ENCODE peak calls at places on chromosomes 11 and 22, in four cellular contexts. One of them, this sample, is unnamed.

GRCh38 chr11:82858556-82859091 is 41.6 kb downstream of the PRCP start:
- DNase-seq in epithelial cell of proximal tubule: peak; percentile 30
- DNase-seq in heart right ventricle: no peak
- DNase-seq in left ventricle myocardium inferior: no peak
- DNase-seq in this sample: no peak

GRCh38 chr11:20158597-20159257 is 1.5 kb downstream of the DBX1 start:
- DNase-seq in epithelial cell of proximal tubule: no peak
- DNase-seq in heart right ventricle: peak; percentile 57
- DNase-seq in left ventricle myocardium inferior: peak; percentile 42
- DNase-seq in this sample: no peak

GRCh38 chr22:25137577-25138525 is 61.8 kb upstream of the CRYBB3 start:
- DNase-seq in epithelial cell of proximal tubule: no peak
- DNase-seq in heart right ventricle: no peak
- DNase-seq in left ventricle myocardium inferior: no peak
- DNase-seq in this sample: no peak

GRCh38 chr11:86660011-86660595 is 12.3 kb downstream of the ME3 start:
- DNase-seq in epithelial cell of proximal tubule: no peak
- DNase-seq in heart right ventricle: no peak
- DNase-seq in left ventricle myocardium inferior: no peak
- DNase-seq in this sample: no peak

GRCh38 chr11:131745405-131745804 is 375.0 kb downstream of the NTM start:
- DNase-seq in epithelial cell of proximal tubule: no peak
- DNase-seq in heart right ventricle: no peak
- DNase-seq in left ventricle myocardium inferior: no peak
- DNase-seq in this sample: no peak

GRCh38 chr11:61445535-61445934 is 15.6 kb downstream of the SDHAF2 start:
- DNase-seq in epithelial cell of proximal tubule: no peak
- DNase-seq in heart right ventricle: no peak
- DNase-seq in left ventricle myocardium inferior: no peak
- DNase-seq in this sample: no peak

GRCh38 chr11:2135018-2135569 is 4.1 kb downstream of the IGF2 start:
- DNase-seq in epithelial cell of proximal tubule: no peak
- DNase-seq in heart right ventricle: no peak
- DNase-seq in left ventricle myocardium inferior: peak; percentile 9
- DNase-seq in this sample: no peak

GRCh38 chr11:118304809-118305248 is 299 bp downstream of the CD3E start:
- DNase-seq in epithelial cell of proximal tubule: no peak
- DNase-seq in heart right ventricle: no peak
- DNase-seq in left ventricle myocardium inferior: no peak
- DNase-seq in this sample: no peak

GRCh38 chr11:44505591-44506054 is 59.8 kb upstream of the CD82 start:
- DNase-seq in epithelial cell of proximal tubule: no peak
- DNase-seq in heart right ventricle: no peak
- DNase-seq in left ventricle myocardium inferior: no peak
- DNase-seq in this sample: no peak

GRCh38 chr22:20258584-20259335 is 9.4 kb downstream of the RTN4R start:
- DNase-seq in epithelial cell of proximal tubule: no peak
- DNase-seq in heart right ventricle: no peak
- DNase-seq in left ventricle myocardium inferior: no peak
- DNase-seq in this sample: no peak
- TF ChIP-seq CTCF in epithelial cell of proximal tubule: peak; percentile 44
- TF ChIP-seq CTCF in heart right ventricle: peak; percentile 8
- TF ChIP-seq CTCF in left ventricle myocardium inferior: no peak
- TF ChIP-seq CTCF in this sample: peak; percentile 25

DNA sequence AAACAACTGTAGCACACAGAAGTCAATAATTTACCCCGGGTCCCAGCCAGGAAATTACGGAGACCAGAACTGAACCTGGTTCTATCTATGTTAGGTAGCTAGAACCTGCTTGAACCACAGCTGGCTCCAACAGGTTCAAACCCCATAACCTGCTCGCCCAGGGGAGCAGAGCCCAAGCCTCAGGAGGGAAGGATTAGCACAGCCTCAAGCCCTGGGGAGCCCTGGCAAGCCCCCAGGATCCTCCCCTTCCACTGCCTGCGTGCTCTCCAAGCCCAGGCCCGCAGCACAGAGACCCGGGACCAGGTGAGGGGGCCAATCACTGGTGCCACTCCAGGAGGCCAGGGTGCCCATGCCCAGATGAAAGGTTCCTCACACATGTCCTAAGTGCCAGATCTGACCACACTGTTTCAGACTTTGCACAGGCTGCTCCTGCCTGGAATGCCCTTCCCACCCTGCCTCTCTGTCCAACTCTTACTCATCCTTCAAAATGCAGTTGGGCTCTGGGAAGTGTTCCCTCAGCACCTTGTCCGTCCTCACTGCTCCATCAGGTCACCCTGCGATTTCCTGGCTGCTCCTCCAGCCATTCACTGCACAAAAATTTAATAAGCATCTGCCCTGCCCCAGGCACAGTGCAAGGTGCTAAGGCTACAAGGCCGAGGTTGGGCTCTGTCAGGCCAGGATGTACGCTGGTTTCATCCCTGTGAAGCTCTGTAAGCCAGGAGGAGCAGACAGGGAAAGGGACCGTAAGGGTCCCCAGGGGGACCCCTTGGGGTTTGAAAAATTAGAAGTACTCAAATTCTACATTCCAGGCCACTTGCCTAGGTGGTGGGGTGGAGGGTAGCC is 32.2 kb downstream of the ARRB1 start:
- DNase-seq in epithelial cell of proximal tubule: no peak
- DNase-seq in heart right ventricle: no peak
- DNase-seq in left ventricle myocardium inferior: no peak
- DNase-seq in this sample: no peak
- TF ChIP-seq CTCF in epithelial cell of proximal tubule: no peak
- TF ChIP-seq CTCF in heart right ventricle: no peak
- TF ChIP-seq CTCF in left ventricle myocardium inferior: no peak
- TF ChIP-seq CTCF in this sample: no peak

GRCh38 chr22:37726240-37726887 is 29.5 kb downstream of the TRIOBP start:
- DNase-seq in epithelial cell of proximal tubule: no peak
- DNase-seq in heart right ventricle: no peak
- DNase-seq in left ventricle myocardium inferior: no peak
- DNase-seq in this sample: no peak
- TF ChIP-seq CTCF in epithelial cell of proximal tubule: peak; percentile 43
- TF ChIP-seq CTCF in heart right ventricle: no peak
- TF ChIP-seq CTCF in left ventricle myocardium inferior: peak; percentile 17
- TF ChIP-seq CTCF in this sample: peak; percentile 10

DNA sequence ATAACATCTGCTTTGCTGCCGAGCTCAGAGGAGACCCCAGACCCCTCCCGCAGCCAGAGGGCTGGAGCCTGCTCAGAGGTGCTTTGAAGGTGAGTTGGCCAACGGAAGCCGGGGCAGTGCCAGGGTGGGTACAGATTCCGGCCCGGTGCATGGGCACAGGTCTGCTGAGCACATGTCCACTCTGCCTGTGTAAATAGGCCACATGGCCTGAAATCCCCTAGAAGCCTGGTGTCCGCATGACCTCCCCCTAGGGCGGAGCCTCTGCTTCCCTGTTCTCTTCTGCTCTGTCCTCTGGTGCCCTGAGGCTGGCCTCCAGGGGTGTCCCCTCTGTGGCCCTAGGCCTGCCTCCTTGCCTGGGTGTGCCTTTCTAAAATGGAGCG is 19.6 kb upstream of the TXNRD2 start:
- DNase-seq in epithelial cell of proximal tubule: no peak
- DNase-seq in heart right ventricle: no peak
- DNase-seq in left ventricle myocardium inferior: no peak
- DNase-seq in this sample: no peak
- TF ChIP-seq CTCF in epithelial cell of proximal tubule: no peak
- TF ChIP-seq CTCF in heart right ventricle: no peak
- TF ChIP-seq CTCF in left ventricle myocardium inferior: no peak
- TF ChIP-seq CTCF in this sample: no peak

GRCh38 chr11:124762624-124763155 is 600 bp upstream of the ESAM start:
- DNase-seq in epithelial cell of proximal tubule: no peak
- DNase-seq in heart right ventricle: no peak
- DNase-seq in left ventricle myocardium inferior: no peak
- DNase-seq in this sample: no peak
- TF ChIP-seq CTCF in epithelial cell of proximal tubule: no peak
- TF ChIP-seq CTCF in heart right ventricle: no peak
- TF ChIP-seq CTCF in left ventricle myocardium inferior: no peak
- TF ChIP-seq CTCF in this sample: no peak

DNA sequence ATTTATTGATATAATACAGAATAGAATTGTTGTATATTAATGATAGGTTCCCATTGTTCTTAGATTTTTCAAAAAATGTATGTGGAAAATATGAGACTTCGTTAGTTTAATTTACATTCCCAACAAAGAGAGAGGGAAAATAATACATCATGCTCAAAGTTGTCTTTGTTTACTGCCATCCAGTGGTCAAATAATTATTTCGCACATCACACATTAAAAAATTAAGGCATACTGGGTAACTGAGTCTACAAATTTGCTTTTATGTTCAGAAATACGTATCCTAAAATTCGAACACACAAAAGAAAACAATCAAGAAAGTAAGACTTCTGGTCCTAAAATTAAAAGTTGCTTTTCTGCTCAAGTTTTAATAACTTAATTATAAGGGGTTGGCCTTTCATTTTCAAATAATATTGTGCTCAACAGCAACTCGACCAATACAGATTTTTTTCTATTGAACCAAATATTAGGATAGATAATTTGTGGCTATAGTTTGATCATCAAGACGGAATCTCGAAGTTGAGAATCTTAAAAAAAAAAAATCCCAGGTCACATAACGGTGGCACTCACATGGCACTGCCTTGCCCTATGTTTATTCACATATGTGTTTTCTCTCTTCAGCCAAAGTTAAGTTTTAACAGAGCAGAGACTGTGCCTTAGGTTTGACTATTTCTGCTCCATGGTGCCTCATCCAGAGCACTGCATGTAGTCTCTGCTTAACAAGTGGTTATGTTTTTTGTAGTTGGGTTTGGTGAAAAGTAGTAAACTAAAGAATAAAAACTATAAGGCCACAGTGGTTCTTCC is 12.3 kb downstream of the PDGFD start:
- DNase-seq in epithelial cell of proximal tubule: no peak
- DNase-seq in heart right ventricle: no peak
- DNase-seq in left ventricle myocardium inferior: no peak
- DNase-seq in this sample: no peak
- TF ChIP-seq CTCF in epithelial cell of proximal tubule: peak; percentile 54
- TF ChIP-seq CTCF in heart right ventricle: peak; percentile 54
- TF ChIP-seq CTCF in left ventricle myocardium inferior: peak; percentile 57
- TF ChIP-seq CTCF in this sample: peak; percentile 27

DNA sequence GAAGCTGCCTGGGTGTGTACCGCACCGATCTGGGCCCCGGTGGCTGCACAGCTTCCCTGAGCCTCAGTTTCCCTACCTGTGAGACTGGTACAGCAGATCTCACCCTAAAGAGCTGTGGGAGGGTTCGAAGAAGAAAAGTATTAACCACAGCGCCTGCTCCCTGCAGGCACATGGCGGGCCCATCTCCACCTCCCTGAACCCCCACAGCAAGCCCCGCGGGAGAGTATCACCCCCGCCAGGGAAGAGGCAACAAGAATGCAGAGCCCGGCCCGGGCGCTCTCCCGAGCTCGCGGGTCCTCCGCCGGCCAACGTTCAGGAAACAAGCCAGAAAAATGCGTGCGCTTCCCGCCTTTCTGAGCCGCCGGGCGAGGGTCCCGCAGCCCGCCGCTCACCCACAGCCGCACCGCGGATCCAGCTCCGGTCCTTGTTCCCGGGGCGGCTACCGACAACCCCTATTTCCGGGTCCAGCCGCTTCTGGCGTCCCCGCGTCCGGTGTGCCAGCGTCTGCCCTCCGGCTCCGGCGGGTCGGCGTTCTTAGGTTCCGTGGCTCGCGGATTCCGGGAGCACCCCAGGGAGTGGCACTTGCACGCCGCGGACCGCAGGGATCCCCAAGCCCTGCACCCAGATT is at the start of gene TOP3B:
- DNase-seq in epithelial cell of proximal tubule: no peak
- DNase-seq in heart right ventricle: peak; percentile 78
- DNase-seq in left ventricle myocardium inferior: peak; percentile 84
- DNase-seq in this sample: no peak
- TF ChIP-seq CTCF in epithelial cell of proximal tubule: no peak
- TF ChIP-seq CTCF in heart right ventricle: no peak
- TF ChIP-seq CTCF in left ventricle myocardium inferior: no peak
- TF ChIP-seq CTCF in this sample: no peak

GRCh38 chr11:95850137-95850536 is 59.8 kb downstream of the CEP57 start:
- DNase-seq in epithelial cell of proximal tubule: no peak
- DNase-seq in heart right ventricle: no peak
- DNase-seq in left ventricle myocardium inferior: no peak
- DNase-seq in this sample: no peak
- TF ChIP-seq CTCF in epithelial cell of proximal tubule: no peak
- TF ChIP-seq CTCF in heart right ventricle: no peak
- TF ChIP-seq CTCF in left ventricle myocardium inferior: no peak
- TF ChIP-seq CTCF in this sample: no peak

GRCh38 chr11:63639195-63639832 is 25.1 kb upstream of the PLAAT3 start:
- DNase-seq in epithelial cell of proximal tubule: no peak
- DNase-seq in heart right ventricle: no peak
- DNase-seq in left ventricle myocardium inferior: no peak
- DNase-seq in this sample: no peak
- TF ChIP-seq CTCF in epithelial cell of proximal tubule: peak; percentile 27
- TF ChIP-seq CTCF in heart right ventricle: peak; percentile 57
- TF ChIP-seq CTCF in left ventricle myocardium inferior: peak; percentile 61
- TF ChIP-seq CTCF in this sample: peak; percentile 7